ENCODE peak calls at places on chromosomes 2 and 18, in eight cellular contexts. I is uterus, U is GM12891, J is stomach, S is HCT116, P is prostate gland, Q is endothelial cell of umbilical vein, X is adrenal gland. M is an unnamed sample.

GRCh38 chr2:31411771-31412170 is 2.8 kb downstream of the XDH start:
- DNase-seq in I (no peak), U (no peak), J (no peak), S (no peak), P (no peak), Q (no peak), X (no peak), M (no peak)

GRCh38 chr2:212392048-212392447 is 146.6 kb downstream of the ERBB4 start:
- DNase-seq in I (no peak), U (no peak), J (no peak), S (no peak), P (no peak), Q (no peak), X (no peak), M (no peak)

GRCh38 chr2:10844083-10844482 is 31.5 kb upstream of the PDIA6 start:
- DNase-seq in I (no peak), U (no peak), J (peak; percentile 91), S (no peak), P (peak; percentile 46), Q (peak; percentile 10), X (peak; percentile 88), M (no peak)

GRCh38 chr2:215917953-215918620 is 95.3 kb downstream of the MREG start:
- DNase-seq in I (no peak), U (peak; percentile 28), J (no peak), S (no peak), P (no peak), Q (peak; percentile 34), X (no peak), M (no peak)

GRCh38 chr2:241703128-241703604 is 1.3 kb downstream of the ING5 start:
- DNase-seq in I (no peak), U (no peak), J (peak; percentile 30), S (no peak), P (no peak), Q (peak; percentile 10), X (no peak), M (no peak)

GRCh38 chr2:86223098-86223681 is 23.9 kb downstream of the MRPL35 start:
- DNase-seq in I (peak; percentile 80), U (no peak), J (peak; percentile 39), S (no peak), P (no peak), Q (no peak), X (peak; percentile 69), M (no peak)

GRCh38 chr2:25294573-25295462 is 46.9 kb downstream of the DNMT3A start:
- DNase-seq in I (peak; percentile 67), U (peak; percentile 87), J (peak; percentile 80), S (peak; percentile 12), P (peak; percentile 39), Q (peak; percentile 81), X (peak; percentile 83), M (no peak)

GRCh38 chr2:11932896-11933295 is 186.5 kb downstream of the LPIN1 start:
- DNase-seq in I (no peak), U (no peak), J (no peak), S (no peak), P (no peak), Q (no peak), X (no peak), M (no peak)

GRCh38 chr2:157363612-157364101 is 38.0 kb upstream of the ERMN start:
- DNase-seq in I (no peak), U (no peak), J (no peak), S (no peak), P (no peak), Q (no peak), X (no peak), M (no peak)

GRCh38 chr18:41624461-41624860 is 330.6 kb upstream of the PIK3C3 start:
- DNase-seq in I (no peak), U (no peak), J (no peak), S (no peak), P (no peak), Q (no peak), X (no peak), M (no peak)

GRCh38 chr2:198053173-198053572 is 248.8 kb downstream of the PLCL1 start:
- DNase-seq in I (no peak), U (no peak), J (no peak), S (no peak), P (no peak), Q (no peak), X (no peak), M (no peak)

GRCh38 chr2:186101603-186102002 is 363.0 kb downstream of the FSIP2 start:
- DNase-seq in I (no peak), U (no peak), J (no peak), S (no peak), P (no peak), Q (peak; percentile 73), X (no peak), M (no peak)

GRCh38 chr2:223076573-223076972 is 24.6 kb downstream of the KCNE4 start:
- DNase-seq in I (no peak), U (no peak), J (no peak), S (no peak), P (no peak), Q (no peak), X (no peak), M (no peak)

GRCh38 chr2:119826370-119826961 is 66.7 kb downstream of the PTPN4 start:
- DNase-seq in I (no peak), U (no peak), J (no peak), S (no peak), P (no peak), Q (peak; percentile 49), X (no peak), M (peak; percentile 54)

GRCh38 chr2:161134547-161135518 is 25.4 kb upstream of the TANK start:
- DNase-seq in I (no peak), U (no peak), J (peak; percentile 39), S (peak; percentile 56), P (peak; percentile 46), Q (peak; percentile 89), X (no peak), M (peak; percentile 66)

GRCh38 chr2:43537137-43537536 is 58.7 kb downstream of the THADA start:
- DNase-seq in I (no peak), U (no peak), J (no peak), S (no peak), P (no peak), Q (no peak), X (no peak), M (no peak)

GRCh38 chr2:100197643-100198153 is 55.3 kb upstream of the AFF3 start:
- DNase-seq in I (peak; percentile 76), U (no peak), J (peak; percentile 80), S (no peak), P (peak; percentile 72), Q (peak; percentile 66), X (peak; percentile 40), M (no peak)

GRCh38 chr18:35495821-35496368 is 1.9 kb downstream of the INO80C start:
- DNase-seq in I (no peak), U (no peak), J (no peak), S (no peak), P (no peak), Q (no peak), X (no peak), M (no peak)

GRCh38 chr2:27494944-27495554 is at the start of gene FNDC4:
- DNase-seq in I (peak; percentile 31), U (no peak), J (peak; percentile 29), S (no peak), P (no peak), Q (peak; percentile 37), X (peak; percentile 55), M (no peak)
- TF ChIP-seq POLR2A in I (no peak), U (no peak), J (no peak), S (no peak), P (no peak), Q (peak; percentile 73), X (peak; percentile 75), M (no peak)

GRCh38 chr2:73112026-73112912 is 479 bp downstream of the RAB11FIP5 start:
- DNase-seq in I (peak; percentile 28), U (no peak), J (peak; percentile 38), S (peak; percentile 12), P (no peak), Q (peak; percentile 71), X (peak; percentile 40), M (peak; percentile 22)
- TF ChIP-seq POLR2A in I (peak; percentile 34), U (no peak), J (no peak), S (no peak), P (peak; percentile 62), Q (no peak), X (peak; percentile 19), M (no peak)

DNA sequence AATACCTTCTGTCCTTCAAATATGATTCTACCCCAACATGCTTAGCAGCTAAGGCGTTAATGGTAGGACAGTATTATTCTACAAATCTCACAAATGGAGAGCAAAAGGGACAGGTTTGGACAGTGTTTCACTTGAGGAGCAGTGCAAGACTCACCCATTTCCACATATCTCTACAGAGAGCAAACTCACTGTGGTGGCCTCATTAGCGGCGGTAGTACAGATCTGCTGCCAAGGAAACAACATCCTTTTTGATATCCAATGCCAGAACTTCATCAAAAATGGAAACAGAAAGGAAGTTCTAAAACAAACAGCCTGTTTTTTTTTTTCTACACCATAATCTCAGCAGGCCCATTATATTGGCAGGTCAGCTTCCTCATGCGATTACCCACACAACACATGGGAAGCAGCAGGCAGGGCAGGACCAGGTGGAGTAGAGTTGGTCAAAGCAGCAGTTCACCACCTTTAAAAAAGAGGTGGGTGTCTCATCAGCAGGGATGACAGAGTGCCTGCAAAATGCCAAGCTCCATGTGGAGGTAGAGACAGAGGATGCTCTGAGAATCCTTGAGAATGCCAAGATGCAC is 678.9 kb upstream of the CELF4 start:
- DNase-seq in I (no peak), U (no peak), J (no peak), S (no peak), P (no peak), Q (no peak), X (no peak), M (no peak)
- TF ChIP-seq POLR2A in I (no peak), U (no peak), J (no peak), S (no peak), P (no peak), Q (no peak), X (no peak), M (no peak)

GRCh38 chr2:127511090-127511489 is 15.2 kb downstream of the IWS1 start:
- DNase-seq in I (no peak), U (no peak), J (no peak), S (no peak), P (no peak), Q (no peak), X (no peak), M (peak; percentile 79)

GRCh38 chr2:127511917-127512316 is 14.4 kb downstream of the IWS1 start:
- DNase-seq in I (no peak), U (no peak), J (no peak), S (no peak), P (no peak), Q (peak; percentile 63), X (no peak), M (no peak)

GRCh38 chr2:127514485-127514884 is 11.8 kb downstream of the IWS1 start:
- DNase-seq in I (no peak), U (no peak), J (no peak), S (no peak), P (no peak), Q (no peak), X (no peak), M (no peak)

GRCh38 chr2:127514076-127514475 is 12.2 kb downstream of the IWS1 start:
- DNase-seq in I (no peak), U (no peak), J (no peak), S (no peak), P (no peak), Q (no peak), X (no peak), M (no peak)

DNA sequence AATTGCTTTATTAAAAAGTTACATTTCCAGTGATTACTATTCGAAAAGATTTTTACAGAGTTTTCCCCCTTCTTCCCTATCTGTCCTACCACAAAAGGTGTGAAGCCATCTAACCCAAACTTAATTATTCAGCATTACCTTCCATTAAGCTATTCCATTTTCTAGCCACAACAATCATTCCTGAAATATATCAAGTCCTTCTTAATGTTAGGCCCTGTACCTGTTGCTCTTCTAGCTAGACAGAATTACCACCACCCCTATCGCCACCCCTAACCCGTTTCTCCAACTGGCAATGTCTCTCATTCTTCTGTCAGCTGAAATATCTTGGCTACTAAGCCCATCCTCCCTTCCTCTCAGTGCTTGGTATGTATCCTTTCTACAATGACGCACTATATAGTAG is 13.9 kb downstream of the IWS1 start:
- DNase-seq in I (no peak), U (no peak), J (no peak), S (no peak), P (no peak), Q (no peak), X (no peak), M (no peak)
- TF ChIP-seq POLR2A in I (no peak), U (no peak), J (no peak), S (no peak), P (no peak), Q (no peak), X (no peak), M (no peak)

M was measured in HepG2.